ENCODE peak calls at places on chromosomes 16 and 17, in four cellular contexts. F is body of pancreas, C is pancreas, O is mammary epithelial cell. W is an unnamed sample.

GRCh38 chr16:77897038-77897437 is 108.7 kb downstream of the VAT1L start:
- DNase-seq in O (no peak), C (no peak), F (no peak), W (no peak)

GRCh38 chr17:66210208-66210574 is 18.3 kb upstream of the CEP112 start:
- DNase-seq in C (no peak), O (no peak), F (no peak), W (no peak)

GRCh38 chr17:75845933-75846700 is 1.9 kb upstream of the UNC13D start:
- DNase-seq in F (peak; percentile 28), C (no peak), O (no peak), W (no peak)

GRCh38 chr17:28720247-28720996 is 637 bp downstream of the RPL23A start:
- DNase-seq in O (no peak), F (no peak), C (no peak), W (no peak)

GRCh38 chr16:89219365-89219764 is 1.9 kb downstream of the ZNF778 start:
- DNase-seq in O (no peak), F (no peak), C (no peak), W (no peak)

GRCh38 chr16:483351-484075 is 44.0 kb upstream of the CAPN15 start:
- DNase-seq in F (no peak), C (no peak), O (no peak), W (no peak)

GRCh38 chr16:86604436-86605220 is 26.3 kb downstream of the FOXL1 start:
- DNase-seq in F (no peak), O (no peak), C (no peak), W (no peak)

GRCh38 chr17:4513113-4514032 is 14.7 kb downstream of the SPNS2 start:
- DNase-seq in C (no peak), F (no peak), O (no peak), W (no peak)

GRCh38 chr17:75241143-75241430 is 20.3 kb downstream of the GGA3 start:
- DNase-seq in O (no peak), C (no peak), F (no peak), W (no peak)

GRCh38 chr16:4610011-4611005 is 4.4 kb downstream of the UBALD1 start:
- DNase-seq in F (no peak), C (no peak), O (no peak), W (no peak)

GRCh38 chr17:40024901-40025300 is 9.7 kb downstream of the CSF3 start:
- DNase-seq in C (no peak), F (no peak), O (peak; percentile 27), W (no peak)

GRCh38 chr16:7025616-7026190 is 306.9 kb upstream of the RBFOX1 start:
- DNase-seq in C (peak; percentile 26), O (no peak), F (peak; percentile 65), W (no peak)

GRCh38 chr16:22071352-22071923 is 20.9 kb upstream of the VWA3A start:
- DNase-seq in F (no peak), C (no peak), O (peak; percentile 77), W (no peak)

GRCh38 chr17:35082073-35082657 is 18.7 kb upstream of the RFFL start:
- DNase-seq in F (no peak), O (peak; percentile 84), C (no peak), W (peak; percentile 52)
- H3K4me3 ChIP-seq in F (no peak overlapping the region), O (no peak overlapping the region), C (no peak overlapping the region), W (no peak overlapping the region)

DNA sequence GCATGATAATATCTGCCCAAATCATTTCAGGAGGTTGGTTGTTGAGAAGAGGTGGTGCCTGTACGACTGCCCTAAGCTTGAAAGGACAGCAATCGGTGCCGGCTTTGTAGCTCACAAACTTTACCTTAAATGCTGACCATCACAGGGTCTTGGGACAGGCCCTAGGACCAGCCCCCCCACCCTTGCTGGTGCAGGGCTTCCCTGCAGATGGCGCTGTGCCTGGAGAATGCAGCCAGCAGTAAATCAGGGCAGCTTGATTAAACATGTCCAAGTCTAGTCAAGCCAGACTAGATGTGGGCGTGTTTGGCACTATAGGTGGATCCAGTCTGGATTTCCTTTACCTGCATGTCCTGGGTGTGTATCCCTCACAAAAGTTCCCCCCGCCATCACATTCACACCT is 135.5 kb upstream of the CRHR1 start:
- DNase-seq in C (no peak), F (no peak), O (no peak), W (no peak)
- TF ChIP-seq CTCF in C (no peak), F (no peak), O (peak; percentile 59), W (no peak)

GRCh38 chr16:84406006-84406963 is 37.9 kb downstream of the ATP2C2 start:
- DNase-seq in F (no peak), C (no peak), O (no peak), W (no peak)

GRCh38 chr16:84407588-84408313 is 39.4 kb downstream of the ATP2C2 start:
- DNase-seq in C (no peak), F (no peak), O (no peak), W (no peak)

GRCh38 chr16:84408314-84408690 is 40.0 kb downstream of the ATP2C2 start:
- DNase-seq in F (no peak), C (no peak), O (no peak), W (no peak)

GRCh38 chr16:84404324-84404723 is 36.0 kb downstream of the ATP2C2 start:
- DNase-seq in O (no peak), C (no peak), F (no peak), W (no peak)

GRCh38 chr16:84404936-84405640 is 36.8 kb downstream of the ATP2C2 start:
- DNase-seq in O (no peak), F (no peak), C (no peak), W (no peak)
- H3K27me3 ChIP-seq in O (peaks cover 7% of the 10 kb centered on the region), F (no peaks in the 10 kb centered on the region), C (no peaks in the 10 kb centered on the region), W (peaks cover 32% of the 10 kb centered on the region)

DNA sequence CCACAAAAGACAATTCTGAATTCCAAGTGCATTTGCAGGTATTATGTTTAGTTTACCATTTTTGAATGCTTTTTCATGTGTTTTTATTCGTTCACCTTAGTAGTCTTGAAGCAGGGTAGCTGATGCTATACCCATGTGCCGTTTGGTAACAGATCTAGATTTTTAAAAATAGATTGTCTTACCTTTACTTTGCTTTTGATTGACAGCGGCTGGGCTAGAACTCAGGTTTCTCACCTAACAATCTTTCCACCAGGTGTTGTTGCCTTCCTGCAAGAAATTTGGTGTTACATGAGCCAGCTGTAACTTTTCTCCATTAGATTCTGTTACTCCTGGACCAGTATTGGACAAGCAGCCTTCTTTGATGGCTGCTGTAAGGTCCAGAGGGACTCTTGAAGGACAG is 1.5 kb upstream of the FTSJ3 start:
- DNase-seq in C (no peak), O (no peak), F (no peak), W (no peak)
- H3K4me3 ChIP-seq in C (no peak overlapping the region), O (no peak overlapping the region), F (no peak overlapping the region), W (peak overlapping the region; percentile 91)

W was measured in AG04450.